ENCODE peak calls at places on chromosomes 13 and 19, in six cellular contexts. C is activated T-cell treated with anti-CD3 and anti-CD28 coated beads, Interleukin-2, amount 50 U/mL, for 48 hours; I is WERI-Rb-1; U is mammary epithelial cell; A is neuronal stem cell; T is NCI-H1048. H is an unnamed sample.

GRCh38 chr19:41588497-41589209 is 12.7 kb downstream of the CEACAM21 start:
- DNase-seq in C (no peak), I (no peak), U (peak), A (no peak), T (no peak), H (peak)

GRCh38 chr13:97321616-97322321 is 99.6 kb downstream of the MBNL2 start:
- DNase-seq in C (no peak), I (no peak), U (no peak), A (no peak), T (no peak), H (no peak)

GRCh38 chr13:110233181-110233641 is 73.7 kb downstream of the COL4A1 start:
- DNase-seq in C (no peak), I (no peak), U (no peak), A (no peak), T (no peak), H (no peak)

GRCh38 chr19:17210296-17210695 is 4.9 kb upstream of the USE1 start:
- DNase-seq in C (no peak), I (no peak), U (no peak), A (no peak), T (no peak), H (no peak)

GRCh38 chr13:74771964-74772363 is 637.8 kb upstream of the KLF12 start:
- DNase-seq in C (no peak), I (no peak), U (peak), A (no peak), T (no peak), H (peak)

GRCh38 chr19:45823182-45823581 is 8.1 kb upstream of the RSPH6A start:
- DNase-seq in C (no peak), I (no peak), U (no peak), A (no peak), T (no peak), H (no peak)

GRCh38 chr19:15935167-15935702 is 906 bp upstream of the CYP4F11 start:
- DNase-seq in C (no peak), I (no peak), U (no peak), A (no peak), T (no peak), H (peak)

GRCh38 chr19:45768644-45769053 is 403 bp downstream of the SIX5 start:
- DNase-seq in C (peak), I (peak), U (peak), A (no peak), T (no peak), H (peak)

GRCh38 chr19:33535176-33535575 is 13.6 kb upstream of the PEPD start:
- DNase-seq in C (no peak), I (no peak), U (peak), A (no peak), T (no peak), H (peak)

GRCh38 chr13:111227405-111227804 is 93.0 kb upstream of the TEX29 start:
- DNase-seq in C (no peak), I (no peak), U (no peak), A (no peak), T (no peak), H (no peak)

GRCh38 chr13:99386911-99387788 is 80.0 kb upstream of the GPR183 start:
- DNase-seq in C (peak), I (peak), U (peak), A (peak), T (no peak), H (peak)

GRCh38 chr19:28999733-29000433 is 213.1 kb downstream of the UQCRFS1 start:
- DNase-seq in C (no peak), I (no peak), U (no peak), A (no peak), T (no peak), H (no peak)

GRCh38 chr13:59677966-59678814 is 485.5 kb downstream of the DIAPH3 start:
- DNase-seq in C (no peak), I (no peak), U (peak), A (peak), T (no peak), H (peak)

GRCh38 chr19:6359517-6359916 is 1.8 kb upstream of the CLPP start:
- DNase-seq in C (no peak), I (no peak), U (no peak), A (no peak), T (no peak), H (no peak)

GRCh38 chr13:79462895-79463294 is 18.1 kb upstream of the NDFIP2 start:
- DNase-seq in C (no peak), I (no peak), U (no peak), A (no peak), T (no peak), H (no peak)

GRCh38 chr13:26956532-26957142 is 196.1 kb upstream of the GPR12 start:
- DNase-seq in C (no peak), I (no peak), U (no peak), A (no peak), T (no peak), H (no peak)

GRCh38 chr19:15330801-15331418 is 1.4 kb downstream of the BRD4 start:
- DNase-seq in C (no peak), I (no peak), U (peak), A (peak), T (no peak), H (peak)

GRCh38 chr13:45538382-45538781 is 73.6 kb downstream of the COG3 start:
- DNase-seq in C (no peak), I (no peak), U (no peak), A (no peak), T (no peak), H (no peak)

GRCh38 chr13:39684531-39685137 is 29.2 kb downstream of the COG6 start:
- DNase-seq in C (no peak), I (no peak), U (peak), A (peak), T (no peak), H (peak)

GRCh38 chr19:16247353-16248182 is 49.9 kb downstream of the AP1M1 start:
- DNase-seq in C (peak), I (peak), U (peak), A (peak), T (peak), H (peak)

GRCh38 chr19:52086481-52086880 is 9.1 kb downstream of the ZNF841 start:
- DNase-seq in C (no peak), I (no peak), U (peak), A (no peak), T (no peak), H (peak)

GRCh38 chr19:40921005-40921897 is 39.2 kb upstream of the CYP2A7 start:
- DNase-seq in C (no peak), I (no peak), U (no peak), A (no peak), T (no peak), H (peak)

GRCh38 chr13:20360041-20360491 is 127.9 kb upstream of the GJB6 start:
- DNase-seq in C (no peak), I (no peak), U (peak), A (no peak), T (no peak), H (peak)

GRCh38 chr19:33868076-33868735 is 71.5 kb downstream of the KCTD15 start:
- DNase-seq in C (no peak), I (peak), U (no peak), A (no peak), T (no peak), H (no peak)

GRCh38 chr19:5237939-5238480 is 102.6 kb downstream of the PTPRS start:
- DNase-seq in C (no peak), I (no peak), U (no peak), A (no peak), T (no peak), H (no peak)